ENCODE peak calls at places on chromosomes 5 and 9, in seven cellular contexts. One of them, this sample, is unnamed.
A peak's percentile ranks its signal among the peaks of the same experiment; 100 is the strongest.

GRCh38 chr9:136379003-136379287 is 5.5 kb upstream of the CARD9 start:
- DNase-seq in HAP-1: no peak
- DNase-seq in fibroblast of pulmonary artery: no peak
- DNase-seq in tibial nerve: no peak
- DNase-seq in stimulated activated CD8-positive, alpha-beta memory T cell treated with anti-CD3 and anti-CD28 coated beads, Interleukin-15, amount 100 ng/mL, for 1 hour: no peak
- DNase-seq in head of caudate nucleus: no peak
- DNase-seq in heart right ventricle: no peak
- DNase-seq in this sample: no peak

GRCh38 chr9:104586496-104587180 is 12.6 kb downstream of the OR13C5 start:
- DNase-seq in HAP-1: no peak
- DNase-seq in fibroblast of pulmonary artery: peak; percentile 5
- DNase-seq in tibial nerve: no peak
- DNase-seq in stimulated activated CD8-positive, alpha-beta memory T cell treated with anti-CD3 and anti-CD28 coated beads, Interleukin-15, amount 100 ng/mL, for 1 hour: no peak
- DNase-seq in head of caudate nucleus: no peak
- DNase-seq in heart right ventricle: no peak
- DNase-seq in this sample: no peak

GRCh38 chr9:16656432-16657169 is 213.9 kb downstream of the BNC2 start:
- DNase-seq in HAP-1: no peak
- DNase-seq in fibroblast of pulmonary artery: no peak
- DNase-seq in tibial nerve: no peak
- DNase-seq in stimulated activated CD8-positive, alpha-beta memory T cell treated with anti-CD3 and anti-CD28 coated beads, Interleukin-15, amount 100 ng/mL, for 1 hour: no peak
- DNase-seq in head of caudate nucleus: no peak
- DNase-seq in heart right ventricle: no peak
- DNase-seq in this sample: no peak

GRCh38 chr5:160398806-160399205 is 1.0 kb downstream of the FAM200C start:
- DNase-seq in HAP-1: no peak
- DNase-seq in fibroblast of pulmonary artery: peak; percentile 22
- DNase-seq in tibial nerve: no peak
- DNase-seq in stimulated activated CD8-positive, alpha-beta memory T cell treated with anti-CD3 and anti-CD28 coated beads, Interleukin-15, amount 100 ng/mL, for 1 hour: no peak
- DNase-seq in head of caudate nucleus: no peak
- DNase-seq in heart right ventricle: no peak
- DNase-seq in this sample: peak; percentile 69

GRCh38 chr5:171143926-171144325 is 165.1 kb upstream of the TLX3 start:
- DNase-seq in HAP-1: no peak
- DNase-seq in fibroblast of pulmonary artery: no peak
- DNase-seq in tibial nerve: no peak
- DNase-seq in stimulated activated CD8-positive, alpha-beta memory T cell treated with anti-CD3 and anti-CD28 coated beads, Interleukin-15, amount 100 ng/mL, for 1 hour: no peak
- DNase-seq in head of caudate nucleus: no peak
- DNase-seq in heart right ventricle: no peak
- DNase-seq in this sample: no peak

GRCh38 chr5:169121631-169122420 is 179.1 kb downstream of the SLIT3 start:
- DNase-seq in HAP-1: no peak
- DNase-seq in fibroblast of pulmonary artery: peak; percentile 76
- DNase-seq in tibial nerve: no peak
- DNase-seq in stimulated activated CD8-positive, alpha-beta memory T cell treated with anti-CD3 and anti-CD28 coated beads, Interleukin-15, amount 100 ng/mL, for 1 hour: no peak
- DNase-seq in head of caudate nucleus: no peak
- DNase-seq in heart right ventricle: no peak
- DNase-seq in this sample: peak; percentile 25

GRCh38 chr9:79621916-79622575 is 50.3 kb downstream of the TLE4 start:
- DNase-seq in HAP-1: no peak
- DNase-seq in fibroblast of pulmonary artery: no peak
- DNase-seq in tibial nerve: no peak
- DNase-seq in stimulated activated CD8-positive, alpha-beta memory T cell treated with anti-CD3 and anti-CD28 coated beads, Interleukin-15, amount 100 ng/mL, for 1 hour: no peak
- DNase-seq in head of caudate nucleus: no peak
- DNase-seq in heart right ventricle: no peak
- DNase-seq in this sample: no peak

GRCh38 chr5:10695055-10695649 is 65.9 kb downstream of the DAP start:
- DNase-seq in HAP-1: peak; percentile 64
- DNase-seq in fibroblast of pulmonary artery: peak; percentile 75
- DNase-seq in tibial nerve: peak; percentile 58
- DNase-seq in stimulated activated CD8-positive, alpha-beta memory T cell treated with anti-CD3 and anti-CD28 coated beads, Interleukin-15, amount 100 ng/mL, for 1 hour: no peak
- DNase-seq in head of caudate nucleus: peak; percentile 89
- DNase-seq in heart right ventricle: peak; percentile 75
- DNase-seq in this sample: peak; percentile 51

GRCh38 chr9:70049672-70050271 is 6.1 kb downstream of the MAMDC2 start:
- DNase-seq in HAP-1: no peak
- DNase-seq in fibroblast of pulmonary artery: peak; percentile 90
- DNase-seq in tibial nerve: peak; percentile 89
- DNase-seq in stimulated activated CD8-positive, alpha-beta memory T cell treated with anti-CD3 and anti-CD28 coated beads, Interleukin-15, amount 100 ng/mL, for 1 hour: no peak
- DNase-seq in head of caudate nucleus: no peak
- DNase-seq in heart right ventricle: peak; percentile 74
- DNase-seq in this sample: no peak

GRCh38 chr5:53434566-53434965 is 45.9 kb upstream of the FST start:
- DNase-seq in HAP-1: no peak
- DNase-seq in fibroblast of pulmonary artery: no peak
- DNase-seq in tibial nerve: no peak
- DNase-seq in stimulated activated CD8-positive, alpha-beta memory T cell treated with anti-CD3 and anti-CD28 coated beads, Interleukin-15, amount 100 ng/mL, for 1 hour: no peak
- DNase-seq in head of caudate nucleus: no peak
- DNase-seq in heart right ventricle: no peak
- DNase-seq in this sample: no peak

GRCh38 chr9:130276121-130276520 is 10.6 kb downstream of the HMCN2 start:
- DNase-seq in HAP-1: no peak
- DNase-seq in fibroblast of pulmonary artery: no peak
- DNase-seq in tibial nerve: no peak
- DNase-seq in stimulated activated CD8-positive, alpha-beta memory T cell treated with anti-CD3 and anti-CD28 coated beads, Interleukin-15, amount 100 ng/mL, for 1 hour: no peak
- DNase-seq in head of caudate nucleus: no peak
- DNase-seq in heart right ventricle: no peak
- DNase-seq in this sample: peak; percentile 83

GRCh38 chr9:107548298-107549142 is 59.0 kb upstream of the KLF4 start:
- DNase-seq in HAP-1: no peak
- DNase-seq in fibroblast of pulmonary artery: peak; percentile 96
- DNase-seq in tibial nerve: peak; percentile 66
- DNase-seq in stimulated activated CD8-positive, alpha-beta memory T cell treated with anti-CD3 and anti-CD28 coated beads, Interleukin-15, amount 100 ng/mL, for 1 hour: no peak
- DNase-seq in head of caudate nucleus: peak; percentile 47
- DNase-seq in heart right ventricle: no peak
- DNase-seq in this sample: peak; percentile 88

GRCh38 chr5:94785111-94785510 is 166.6 kb downstream of the SLF1 start:
- DNase-seq in HAP-1: no peak
- DNase-seq in fibroblast of pulmonary artery: peak; percentile 8
- DNase-seq in tibial nerve: no peak
- DNase-seq in stimulated activated CD8-positive, alpha-beta memory T cell treated with anti-CD3 and anti-CD28 coated beads, Interleukin-15, amount 100 ng/mL, for 1 hour: no peak
- DNase-seq in head of caudate nucleus: no peak
- DNase-seq in heart right ventricle: no peak
- DNase-seq in this sample: peak; percentile 6

GRCh38 chr9:127077658-127077975 is 44.8 kb downstream of the ANGPTL2 start:
- DNase-seq in HAP-1: no peak
- DNase-seq in fibroblast of pulmonary artery: no peak
- DNase-seq in tibial nerve: no peak
- DNase-seq in stimulated activated CD8-positive, alpha-beta memory T cell treated with anti-CD3 and anti-CD28 coated beads, Interleukin-15, amount 100 ng/mL, for 1 hour: no peak
- DNase-seq in head of caudate nucleus: peak; percentile 18
- DNase-seq in heart right ventricle: no peak
- DNase-seq in this sample: no peak

GRCh38 chr5:140041492-140042421 is 1.3 kb downstream of the NRG2 start:
- DNase-seq in HAP-1: peak; percentile 63
- DNase-seq in fibroblast of pulmonary artery: peak; percentile 41
- DNase-seq in tibial nerve: peak; percentile 49
- DNase-seq in stimulated activated CD8-positive, alpha-beta memory T cell treated with anti-CD3 and anti-CD28 coated beads, Interleukin-15, amount 100 ng/mL, for 1 hour: no peak
- DNase-seq in head of caudate nucleus: peak; percentile 86
- DNase-seq in heart right ventricle: peak; percentile 57
- DNase-seq in this sample: peak; percentile 16

GRCh38 chr9:14366071-14366470 is 52.1 kb upstream of the NFIB start:
- DNase-seq in HAP-1: no peak
- DNase-seq in fibroblast of pulmonary artery: peak; percentile 96
- DNase-seq in tibial nerve: no peak
- DNase-seq in stimulated activated CD8-positive, alpha-beta memory T cell treated with anti-CD3 and anti-CD28 coated beads, Interleukin-15, amount 100 ng/mL, for 1 hour: no peak
- DNase-seq in head of caudate nucleus: no peak
- DNase-seq in heart right ventricle: no peak
- DNase-seq in this sample: peak; percentile 94

GRCh38 chr9:132031869-132032583 is 47.6 kb downstream of the MED27 start:
- DNase-seq in HAP-1: no peak
- DNase-seq in fibroblast of pulmonary artery: no peak
- DNase-seq in tibial nerve: no peak
- DNase-seq in stimulated activated CD8-positive, alpha-beta memory T cell treated with anti-CD3 and anti-CD28 coated beads, Interleukin-15, amount 100 ng/mL, for 1 hour: no peak
- DNase-seq in head of caudate nucleus: no peak
- DNase-seq in heart right ventricle: no peak
- DNase-seq in this sample: no peak

This sample was measured in astrocyte.